ENCODE peak calls at places on chromosome 2, in seven cellular contexts. One of them, this sample, is unnamed.

GRCh38 chr2:118846667-118847446 is 591 bp downstream of the EN1 start:
- DNase-seq in GM12865: no peak
- DNase-seq in kidney: peak; percentile 73
- DNase-seq in GM23248: peak; percentile 83
- DNase-seq in pancreas: no peak
- DNase-seq in AG09319: no peak
- DNase-seq in KBM-7: no peak
- DNase-seq in this sample: no peak

GRCh38 chr2:152465541-152465940 is 130.6 kb downstream of the FMNL2 start:
- DNase-seq in GM12865: no peak
- DNase-seq in kidney: no peak
- DNase-seq in GM23248: no peak
- DNase-seq in pancreas: no peak
- DNase-seq in AG09319: no peak
- DNase-seq in KBM-7: no peak
- DNase-seq in this sample: no peak

GRCh38 chr2:230678451-230678850 is 34.2 kb upstream of the CAB39 start:
- DNase-seq in GM12865: no peak
- DNase-seq in kidney: no peak
- DNase-seq in GM23248: no peak
- DNase-seq in pancreas: no peak
- DNase-seq in AG09319: no peak
- DNase-seq in KBM-7: peak; percentile 85
- DNase-seq in this sample: no peak

GRCh38 chr2:29744976-29745375 is 176.4 kb downstream of the ALK start:
- DNase-seq in GM12865: peak; percentile 29
- DNase-seq in kidney: no peak
- DNase-seq in GM23248: no peak
- DNase-seq in pancreas: no peak
- DNase-seq in AG09319: no peak
- DNase-seq in KBM-7: no peak
- DNase-seq in this sample: no peak

GRCh38 chr2:145284551-145284950 is 764.6 kb upstream of the ZEB2 start:
- DNase-seq in GM12865: no peak
- DNase-seq in kidney: no peak
- DNase-seq in GM23248: peak; percentile 74
- DNase-seq in pancreas: no peak
- DNase-seq in AG09319: no peak
- DNase-seq in KBM-7: no peak
- DNase-seq in this sample: no peak

GRCh38 chr2:189347540-189347939 is 93.7 kb upstream of the WDR75 start:
- DNase-seq in GM12865: peak; percentile 67
- DNase-seq in kidney: no peak
- DNase-seq in GM23248: peak; percentile 96
- DNase-seq in pancreas: peak; percentile 42
- DNase-seq in AG09319: peak; percentile 92
- DNase-seq in KBM-7: peak; percentile 8
- DNase-seq in this sample: peak; percentile 87

GRCh38 chr2:72757177-72757775 is 68.6 kb downstream of the EXOC6B start:
- DNase-seq in GM12865: no peak
- DNase-seq in kidney: no peak
- DNase-seq in GM23248: no peak
- DNase-seq in pancreas: peak; percentile 55
- DNase-seq in AG09319: no peak
- DNase-seq in KBM-7: no peak
- DNase-seq in this sample: peak; percentile 78

GRCh38 chr2:239113164-239113563 is 265.3 kb downstream of the TWIST2 start:
- DNase-seq in GM12865: no peak
- DNase-seq in kidney: no peak
- DNase-seq in GM23248: peak; percentile 26
- DNase-seq in pancreas: peak; percentile 30
- DNase-seq in AG09319: no peak
- DNase-seq in KBM-7: no peak
- DNase-seq in this sample: no peak

GRCh38 chr2:18304849-18305248 is 255.6 kb downstream of the RDH14 start:
- DNase-seq in GM12865: no peak
- DNase-seq in kidney: no peak
- DNase-seq in GM23248: no peak
- DNase-seq in pancreas: no peak
- DNase-seq in AG09319: no peak
- DNase-seq in KBM-7: no peak
- DNase-seq in this sample: no peak

GRCh38 chr2:235719146-235719942 is 225.5 kb downstream of the AGAP1 start:
- DNase-seq in GM12865: no peak
- DNase-seq in kidney: no peak
- DNase-seq in GM23248: no peak
- DNase-seq in pancreas: no peak
- DNase-seq in AG09319: no peak
- DNase-seq in KBM-7: no peak
- DNase-seq in this sample: no peak

GRCh38 chr2:174694196-174694878 is 69.9 kb downstream of the CHRNA1 start:
- DNase-seq in GM12865: no peak
- DNase-seq in kidney: no peak
- DNase-seq in GM23248: no peak
- DNase-seq in pancreas: no peak
- DNase-seq in AG09319: no peak
- DNase-seq in KBM-7: no peak
- DNase-seq in this sample: no peak

GRCh38 chr2:147430408-147430807 is 414.4 kb upstream of the ACVR2A start:
- DNase-seq in GM12865: no peak
- DNase-seq in kidney: no peak
- DNase-seq in GM23248: no peak
- DNase-seq in pancreas: peak; percentile 82
- DNase-seq in AG09319: no peak
- DNase-seq in KBM-7: no peak
- DNase-seq in this sample: no peak

GRCh38 chr2:67656875-67657274 is 259.7 kb downstream of the ETAA1 start:
- DNase-seq in GM12865: no peak
- DNase-seq in kidney: no peak
- DNase-seq in GM23248: peak; percentile 31
- DNase-seq in pancreas: no peak
- DNase-seq in AG09319: no peak
- DNase-seq in KBM-7: no peak
- DNase-seq in this sample: no peak

GRCh38 chr2:152063325-152063924 is 35.4 kb downstream of the CACNB4 start:
- DNase-seq in GM12865: no peak
- DNase-seq in kidney: no peak
- DNase-seq in GM23248: no peak
- DNase-seq in pancreas: no peak
- DNase-seq in AG09319: no peak
- DNase-seq in KBM-7: no peak
- DNase-seq in this sample: no peak

GRCh38 chr2:140997997-140998396 is 1132.8 kb downstream of the LRP1B start:
- DNase-seq in GM12865: no peak
- DNase-seq in kidney: no peak
- DNase-seq in GM23248: peak; percentile 22
- DNase-seq in pancreas: no peak
- DNase-seq in AG09319: no peak
- DNase-seq in KBM-7: no peak
- DNase-seq in this sample: no peak

GRCh38 chr2:16105178-16105663 is 164.9 kb downstream of the MYCN start:
- DNase-seq in GM12865: no peak
- DNase-seq in kidney: no peak
- DNase-seq in GM23248: no peak
- DNase-seq in pancreas: no peak
- DNase-seq in AG09319: no peak
- DNase-seq in KBM-7: no peak
- DNase-seq in this sample: no peak

GRCh38 chr2:9554841-9555337 is 741 bp downstream of the ADAM17 start:
- DNase-seq in GM12865: peak; percentile 76
- DNase-seq in kidney: no peak
- DNase-seq in GM23248: peak; percentile 92
- DNase-seq in pancreas: no peak
- DNase-seq in AG09319: peak; percentile 49
- DNase-seq in KBM-7: peak; percentile 64
- DNase-seq in this sample: peak; percentile 79

GRCh38 chr2:207254526-207255464 is 89.0 kb upstream of the KLF7 start:
- DNase-seq in GM12865: no peak
- DNase-seq in kidney: no peak
- DNase-seq in GM23248: peak; percentile 82
- DNase-seq in pancreas: no peak
- DNase-seq in AG09319: no peak
- DNase-seq in KBM-7: peak; percentile 68
- DNase-seq in this sample: peak; percentile 56

GRCh38 chr2:69893684-69894481 is at the start of gene SNRNP27:
- DNase-seq in GM12865: peak; percentile 89
- DNase-seq in kidney: peak; percentile 91
- DNase-seq in GM23248: peak; percentile 90
- DNase-seq in pancreas: peak; percentile 80
- DNase-seq in AG09319: peak; percentile 46
- DNase-seq in KBM-7: peak; percentile 85
- DNase-seq in this sample: peak; percentile 70

GRCh38 chr2:226759768-226760167 is 39.9 kb downstream of the IRS1 start:
- DNase-seq in GM12865: no peak
- DNase-seq in kidney: no peak
- DNase-seq in GM23248: no peak
- DNase-seq in pancreas: no peak
- DNase-seq in AG09319: no peak
- DNase-seq in KBM-7: no peak
- DNase-seq in this sample: no peak

GRCh38 chr2:217837001-217837491 is 165.7 kb downstream of the TNS1 start:
- DNase-seq in GM12865: peak; percentile 12
- DNase-seq in kidney: peak; percentile 85
- DNase-seq in GM23248: peak; percentile 90
- DNase-seq in pancreas: no peak
- DNase-seq in AG09319: peak; percentile 52
- DNase-seq in KBM-7: no peak
- DNase-seq in this sample: no peak

GRCh38 chr2:219495531-219496122 is 3.1 kb upstream of the GMPPA start:
- DNase-seq in GM12865: peak; percentile 74
- DNase-seq in kidney: no peak
- DNase-seq in GM23248: peak; percentile 79
- DNase-seq in pancreas: peak; percentile 59
- DNase-seq in AG09319: peak; percentile 36
- DNase-seq in KBM-7: peak; percentile 75
- DNase-seq in this sample: peak; percentile 59

This sample was measured in endothelial cell of umbilical vein.